ENCODE peak calls at places on chromosomes 16 and 17, in four cellular contexts. D is mesendoderm, Z is IMR-90, I is mesenchymal stem cell. X is an unnamed sample.

GRCh38 chr16:54928016-54928356 is 2.7 kb upstream of the IRX5 start:
- DNase-seq in D (no peak), Z (no peak), I (peak; percentile 34), X (no peak)

GRCh38 chr16:88356727-88357199 is 26.0 kb upstream of the ZNF469 start:
- DNase-seq in D (no peak), Z (no peak), I (no peak), X (no peak)

GRCh38 chr17:44122825-44123355 is 551 bp downstream of the HDAC5 start:
- DNase-seq in D (peak; percentile 65), Z (no peak), I (no peak), X (no peak)

GRCh38 chr17:40862985-40863733 is 3.9 kb downstream of the KRT12 start:
- DNase-seq in D (peak; percentile 83), Z (no peak), I (peak; percentile 15), X (peak; percentile 97)

GRCh38 chr16:21283521-21284289 is 5.6 kb upstream of the CRYM start:
- DNase-seq in D (peak; percentile 73), Z (peak; percentile 25), I (peak; percentile 21), X (peak; percentile 86)

GRCh38 chr17:876272-876671 is 94.1 kb downstream of the MRM3 start:
- DNase-seq in D (peak; percentile 35), Z (no peak), I (no peak), X (no peak)

GRCh38 chr16:64893386-64893785 is 228.5 kb downstream of the CDH11 start:
- DNase-seq in D (no peak), Z (peak; percentile 21), I (peak; percentile 85), X (no peak)

GRCh38 chr17:78257810-78258322 is 26.4 kb downstream of the TMEM235 start:
- DNase-seq in D (no peak), Z (peak; percentile 13), I (peak; percentile 82), X (no peak)

GRCh38 chr16:10833271-10833670 is 14.7 kb upstream of the TVP23A start:
- DNase-seq in D (no peak), Z (no peak), I (no peak), X (no peak)

GRCh38 chr16:23836404-23837291 is 865 bp downstream of the PRKCB start:
- DNase-seq in D (peak; percentile 13), Z (no peak), I (no peak), X (peak; percentile 68)

GRCh38 chr17:50596191-50597037 is 35.9 kb downstream of the CACNA1G start:
- DNase-seq in D (peak; percentile 70), Z (no peak), I (peak; percentile 39), X (peak; percentile 92)

GRCh38 chr17:29612404-29613370 is 10.0 kb downstream of the CORO6 start:
- DNase-seq in D (no peak), Z (no peak), I (no peak), X (peak; percentile 55)
- H2BK15ac ChIP-seq in D (no peak overlapping the region), Z (no peak overlapping the region), I (peak overlapping the region; percentile 73), X (no peak overlapping the region)

GRCh38 chr17:74543891-74544760 is 1.8 kb downstream of the CD300C start:
- DNase-seq in D (no peak), Z (no peak), I (no peak), X (no peak)

GRCh38 chr17:74545456-74546230 is at the start of gene CD300C:
- DNase-seq in D (no peak), Z (no peak), I (no peak), X (no peak)

GRCh38 chr17:74546586-74546985 is 671 bp upstream of the CD300C start:
- DNase-seq in D (no peak), Z (no peak), I (no peak), X (no peak)

GRCh38 chr17:74543406-74543805 is 2.5 kb downstream of the CD300C start:
- DNase-seq in D (peak; percentile 14), Z (no peak), I (no peak), X (no peak)

DNA sequence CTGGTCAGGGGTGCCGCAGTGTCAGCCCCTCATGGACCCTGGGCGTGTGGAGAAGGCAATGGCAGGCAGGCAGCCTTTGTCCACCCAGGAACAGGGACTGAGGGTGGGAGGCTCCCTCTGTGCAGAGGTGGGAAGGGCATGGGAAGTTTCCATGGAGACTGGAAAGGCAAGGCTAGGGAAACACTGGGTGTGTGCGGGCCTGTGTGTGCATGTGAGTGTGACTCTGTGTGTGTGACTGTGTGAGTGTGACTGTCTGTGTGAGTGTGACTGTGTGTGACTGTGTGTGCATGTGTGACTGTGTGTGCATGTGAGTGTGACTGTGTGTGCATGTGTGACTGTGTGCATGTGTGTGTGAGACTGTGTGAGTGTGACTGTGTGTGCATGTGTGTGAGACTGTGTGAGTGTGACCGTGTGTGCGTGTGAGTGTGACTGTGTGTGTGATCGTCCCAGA is 899 bp downstream of the CD300C start:
- DNase-seq in D (no peak), Z (no peak), I (no peak), X (no peak)
- H3K27me3 ChIP-seq in D (no peaks in the 10 kb centered on the region), Z (no peaks in the 10 kb centered on the region), I (peaks cover 52% of the 10 kb centered on the region), X (no peaks in the 10 kb centered on the region)

DNA sequence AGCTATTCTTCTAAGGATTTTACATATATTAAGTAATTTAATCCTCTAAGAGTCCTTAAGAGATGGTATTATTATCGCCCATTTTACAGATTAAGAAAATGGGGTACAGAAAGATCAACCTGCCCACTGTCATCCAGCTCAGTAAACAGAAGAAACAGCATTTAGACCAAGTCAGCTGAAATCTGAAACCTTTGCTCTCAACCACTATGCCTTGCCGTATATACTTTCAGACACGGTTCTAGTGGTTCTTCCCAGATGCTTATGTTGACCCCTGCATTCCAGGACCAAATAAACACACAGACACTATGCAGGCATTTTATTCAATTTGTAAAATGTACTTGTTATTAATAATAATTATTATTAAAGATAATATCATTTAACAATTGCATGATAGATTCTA is 854.8 kb downstream of the KCNJ2 start:
- DNase-seq in D (no peak), Z (peak; percentile 7), I (peak; percentile 38), X (no peak)
- H3K27ac ChIP-seq in D (no peak overlapping the region), Z (no peak overlapping the region), I (no peak overlapping the region), X (no peak overlapping the region)

DNA sequence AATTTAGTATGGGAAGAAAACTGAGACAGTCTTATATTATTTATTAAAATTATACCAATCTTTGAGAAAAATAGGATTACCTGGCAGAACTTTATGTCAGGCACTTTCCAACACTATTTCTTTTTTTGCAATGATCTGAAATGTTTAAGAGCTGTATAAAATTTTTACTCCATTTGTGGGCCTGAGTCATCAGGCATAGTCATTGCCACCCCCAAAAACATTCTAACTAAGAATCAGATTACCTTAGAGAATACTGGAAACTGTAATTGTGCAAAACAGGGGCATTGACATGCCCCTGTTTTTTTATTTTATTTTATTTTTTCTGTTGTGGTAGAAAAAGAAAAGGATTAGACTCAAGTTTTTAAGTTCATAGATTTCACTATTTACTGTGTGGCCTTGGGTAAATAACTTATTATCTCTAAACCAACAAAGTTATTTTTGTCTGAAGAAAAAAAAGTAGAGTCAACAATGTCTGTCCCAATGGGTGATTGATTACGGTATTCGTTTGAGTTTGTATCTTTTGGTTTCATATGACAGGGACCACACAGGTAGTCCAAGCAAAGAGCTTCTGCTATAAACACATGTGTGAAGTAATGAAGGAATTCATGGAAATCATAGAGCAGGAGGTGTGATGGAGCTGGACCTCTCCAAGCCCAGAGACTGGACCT is 24.6 kb downstream of the VAT1L start:
- DNase-seq in D (no peak), Z (peak; percentile 65), I (no peak), X (no peak)
- H2BK15ac ChIP-seq in D (no peak overlapping the region), Z (peak overlapping the region; percentile 33), I (no peak overlapping the region), X (no peak overlapping the region)